ENCODE peak calls at places on chromosome 16, in seven cellular contexts. One of them, this sample, is unnamed. For H3K4me1 and H3K9me3, the result is how much of the 10 kb centered on the place peaks cover.

GRCh38 chr16:4496305-4496704 is 20.1 kb downstream of the HMOX2 start:
- DNase-seq in uterus: no peak
- DNase-seq in NT2/D1: no peak
- DNase-seq in endodermal cell: no peak
- DNase-seq in H1: no peak
- DNase-seq in heart left ventricle: no peak
- DNase-seq in naive thymus-derived CD4-positive, alpha-beta T cell: no peak
- DNase-seq in this sample: no peak

GRCh38 chr16:86985656-86986030 is 331.5 kb downstream of the C16orf95 start:
- DNase-seq in NT2/D1: no peak
- DNase-seq in uterus: no peak
- DNase-seq in naive thymus-derived CD4-positive, alpha-beta T cell: no peak
- DNase-seq in H1: no peak
- DNase-seq in endodermal cell: no peak
- DNase-seq in heart left ventricle: no peak
- DNase-seq in this sample: no peak

GRCh38 chr16:12067714-12068401 is 91.3 kb downstream of the SNX29 start:
- DNase-seq in heart left ventricle: no peak
- DNase-seq in NT2/D1: peak
- DNase-seq in endodermal cell: peak
- DNase-seq in uterus: peak
- DNase-seq in H1: peak
- DNase-seq in naive thymus-derived CD4-positive, alpha-beta T cell: peak
- DNase-seq in this sample: peak

GRCh38 chr16:27174798-27175197 is 28.5 kb upstream of the KDM8 start:
- DNase-seq in H1: no peak
- DNase-seq in naive thymus-derived CD4-positive, alpha-beta T cell: no peak
- DNase-seq in NT2/D1: no peak
- DNase-seq in endodermal cell: no peak
- DNase-seq in uterus: no peak
- DNase-seq in heart left ventricle: no peak
- DNase-seq in this sample: no peak

GRCh38 chr16:82633964-82634600 is 7.3 kb downstream of the CDH13 start:
- DNase-seq in H1: no peak
- DNase-seq in uterus: no peak
- DNase-seq in endodermal cell: peak
- DNase-seq in NT2/D1: no peak
- DNase-seq in naive thymus-derived CD4-positive, alpha-beta T cell: no peak
- DNase-seq in heart left ventricle: peak
- DNase-seq in this sample: peak

GRCh38 chr16:88762941-88763340 is 22.1 kb downstream of the PIEZO1 start:
- DNase-seq in heart left ventricle: no peak
- DNase-seq in endodermal cell: no peak
- DNase-seq in NT2/D1: no peak
- DNase-seq in uterus: no peak
- DNase-seq in naive thymus-derived CD4-positive, alpha-beta T cell: no peak
- DNase-seq in H1: no peak
- DNase-seq in this sample: no peak

GRCh38 chr16:11107781-11108465 is 148.1 kb downstream of the SOCS1 start:
- DNase-seq in naive thymus-derived CD4-positive, alpha-beta T cell: no peak
- DNase-seq in endodermal cell: no peak
- DNase-seq in H1: no peak
- DNase-seq in NT2/D1: no peak
- DNase-seq in heart left ventricle: no peak
- DNase-seq in uterus: no peak
- DNase-seq in this sample: no peak

GRCh38 chr16:49826515-49826914 is 29.4 kb downstream of the ZNF423 start:
- DNase-seq in uterus: no peak
- DNase-seq in heart left ventricle: no peak
- DNase-seq in naive thymus-derived CD4-positive, alpha-beta T cell: no peak
- DNase-seq in NT2/D1: no peak
- DNase-seq in H1: no peak
- DNase-seq in endodermal cell: no peak
- DNase-seq in this sample: no peak

GRCh38 chr16:27241658-27242057 is 26.9 kb downstream of the NSMCE1 start:
- DNase-seq in NT2/D1: no peak
- DNase-seq in naive thymus-derived CD4-positive, alpha-beta T cell: no peak
- DNase-seq in uterus: peak
- DNase-seq in heart left ventricle: no peak
- DNase-seq in endodermal cell: no peak
- DNase-seq in H1: no peak
- DNase-seq in this sample: no peak

GRCh38 chr16:11722468-11722808 is 20.2 kb downstream of the TXNDC11 start:
- DNase-seq in heart left ventricle: no peak
- DNase-seq in NT2/D1: no peak
- DNase-seq in uterus: no peak
- DNase-seq in naive thymus-derived CD4-positive, alpha-beta T cell: no peak
- DNase-seq in endodermal cell: no peak
- DNase-seq in H1: no peak
- DNase-seq in this sample: no peak

GRCh38 chr16:10868562-10869469 is 8.2 kb upstream of the CIITA start:
- DNase-seq in heart left ventricle: peak
- DNase-seq in uterus: peak
- DNase-seq in naive thymus-derived CD4-positive, alpha-beta T cell: no peak
- DNase-seq in H1: no peak
- DNase-seq in NT2/D1: no peak
- DNase-seq in endodermal cell: no peak
- DNase-seq in this sample: no peak

GRCh38 chr16:70586731-70587130 is 59.6 kb upstream of the IL34 start:
- DNase-seq in uterus: no peak
- DNase-seq in H1: no peak
- DNase-seq in heart left ventricle: no peak
- DNase-seq in endodermal cell: no peak
- DNase-seq in naive thymus-derived CD4-positive, alpha-beta T cell: no peak
- DNase-seq in NT2/D1: no peak
- DNase-seq in this sample: no peak

GRCh38 chr16:89174877-89175276 is 3.3 kb downstream of the CDH15 start:
- DNase-seq in H1: peak
- DNase-seq in naive thymus-derived CD4-positive, alpha-beta T cell: no peak
- DNase-seq in uterus: no peak
- DNase-seq in NT2/D1: no peak
- DNase-seq in heart left ventricle: no peak
- DNase-seq in endodermal cell: no peak
- DNase-seq in this sample: no peak

GRCh38 chr16:52497067-52497816 is 49.7 kb downstream of the TOX3 start:
- DNase-seq in NT2/D1: no peak
- DNase-seq in endodermal cell: no peak
- DNase-seq in uterus: no peak
- DNase-seq in H1: no peak
- DNase-seq in heart left ventricle: no peak
- DNase-seq in naive thymus-derived CD4-positive, alpha-beta T cell: no peak
- DNase-seq in this sample: peak

GRCh38 chr16:81658373-81658772 is 120.7 kb upstream of the PLCG2 start:
- DNase-seq in heart left ventricle: no peak
- DNase-seq in naive thymus-derived CD4-positive, alpha-beta T cell: no peak
- DNase-seq in uterus: no peak
- DNase-seq in NT2/D1: no peak
- DNase-seq in endodermal cell: no peak
- DNase-seq in H1: no peak
- DNase-seq in this sample: no peak

GRCh38 chr16:3157229-3158013 is 22.6 kb downstream of the ZNF213 start:
- DNase-seq in uterus: peak
- DNase-seq in heart left ventricle: peak
- DNase-seq in endodermal cell: peak
- DNase-seq in naive thymus-derived CD4-positive, alpha-beta T cell: peak
- DNase-seq in NT2/D1: peak
- DNase-seq in H1: peak
- DNase-seq in this sample: peak

GRCh38 chr16:12337776-12338655 is 361.5 kb downstream of the SNX29 start:
- DNase-seq in uterus: no peak
- DNase-seq in heart left ventricle: no peak
- DNase-seq in H1: no peak
- DNase-seq in naive thymus-derived CD4-positive, alpha-beta T cell: no peak
- DNase-seq in endodermal cell: no peak
- DNase-seq in NT2/D1: no peak
- DNase-seq in this sample: no peak

GRCh38 chr16:53896711-53897110 is 192.8 kb downstream of the FTO start:
- DNase-seq in uterus: no peak
- DNase-seq in H1: no peak
- DNase-seq in naive thymus-derived CD4-positive, alpha-beta T cell: no peak
- DNase-seq in NT2/D1: no peak
- DNase-seq in heart left ventricle: no peak
- DNase-seq in endodermal cell: no peak
- DNase-seq in this sample: no peak

GRCh38 chr16:68776821-68777485 is 39.9 kb downstream of the CDH1 start:
- DNase-seq in naive thymus-derived CD4-positive, alpha-beta T cell: no peak
- DNase-seq in endodermal cell: no peak
- DNase-seq in NT2/D1: no peak
- DNase-seq in heart left ventricle: no peak
- DNase-seq in H1: no peak
- DNase-seq in uterus: no peak
- DNase-seq in this sample: no peak

GRCh38 chr16:11781773-11782172 is 15.3 kb downstream of the ZC3H7A start:
- DNase-seq in heart left ventricle: no peak
- DNase-seq in endodermal cell: no peak
- DNase-seq in naive thymus-derived CD4-positive, alpha-beta T cell: no peak
- DNase-seq in NT2/D1: no peak
- DNase-seq in H1: no peak
- DNase-seq in uterus: no peak
- DNase-seq in this sample: no peak

GRCh38 chr16:66486199-66486772 is 59.2 kb downstream of the BEAN1 start:
- DNase-seq in NT2/D1: no peak
- DNase-seq in endodermal cell: no peak
- DNase-seq in heart left ventricle: no peak
- DNase-seq in H1: no peak
- DNase-seq in naive thymus-derived CD4-positive, alpha-beta T cell: no peak
- DNase-seq in uterus: no peak
- DNase-seq in this sample: no peak

GRCh38 chr16:78325532-78325931 is 226.1 kb downstream of the WWOX start:
- DNase-seq in H1: no peak
- DNase-seq in naive thymus-derived CD4-positive, alpha-beta T cell: no peak
- DNase-seq in uterus: no peak
- DNase-seq in endodermal cell: no peak
- DNase-seq in heart left ventricle: no peak
- DNase-seq in NT2/D1: no peak
- DNase-seq in this sample: no peak

GRCh38 chr16:888901-889570 is 81.7 kb downstream of the LMF1 start:
- DNase-seq in endodermal cell: no peak
- DNase-seq in H1: no peak
- DNase-seq in uterus: no peak
- DNase-seq in naive thymus-derived CD4-positive, alpha-beta T cell: no peak
- DNase-seq in NT2/D1: no peak
- DNase-seq in heart left ventricle: peak
- DNase-seq in this sample: no peak

GRCh38 chr16:17470002-17470870 is 524 bp downstream of the XYLT1 start:
- DNase-seq in H1: peak
- DNase-seq in naive thymus-derived CD4-positive, alpha-beta T cell: peak
- DNase-seq in heart left ventricle: no peak
- DNase-seq in NT2/D1: no peak
- DNase-seq in endodermal cell: peak
- DNase-seq in uterus: peak
- DNase-seq in this sample: no peak

DNA sequence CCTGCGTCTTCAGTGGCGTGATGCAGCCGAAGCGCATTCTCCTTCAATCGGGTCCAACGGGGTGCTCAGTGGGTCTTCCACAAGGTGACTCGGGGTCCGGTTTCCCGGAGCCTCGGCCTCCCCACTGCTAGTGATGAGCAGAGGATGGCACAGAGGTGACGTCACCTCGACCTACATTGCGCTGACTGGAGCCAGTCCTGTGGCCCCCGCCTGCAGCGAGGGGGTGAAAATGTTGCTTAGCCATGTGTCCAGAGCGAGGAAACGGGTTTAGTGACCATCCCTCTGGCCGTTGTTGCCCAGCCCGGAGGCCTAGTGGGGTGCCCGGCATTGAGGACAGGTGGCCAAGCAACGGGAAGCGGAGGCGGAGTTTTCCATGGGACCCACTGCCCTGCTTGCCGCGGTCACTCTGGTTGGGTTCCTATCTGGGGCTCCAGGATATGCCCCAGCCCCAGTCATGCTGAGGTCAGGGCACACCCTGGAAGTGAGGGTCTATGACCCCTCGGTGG is 190.6 kb upstream of the CIBAR2 start:
- DNase-seq in heart left ventricle: no peak
- DNase-seq in H1: no peak
- DNase-seq in endodermal cell: no peak
- DNase-seq in NT2/D1: no peak
- DNase-seq in naive thymus-derived CD4-positive, alpha-beta T cell: no peak
- DNase-seq in uterus: no peak
- DNase-seq in this sample: no peak
- H3K4me3 ChIP-seq in heart left ventricle: no peak
- H3K4me3 ChIP-seq in H1: no peak
- H3K4me3 ChIP-seq in endodermal cell: peak
- H3K4me3 ChIP-seq in NT2/D1: no peak
- H3K4me3 ChIP-seq in naive thymus-derived CD4-positive, alpha-beta T cell: peak
- H3K4me3 ChIP-seq in uterus: no peak
- H3K4me3 ChIP-seq in this sample: peak

GRCh38 chr16:57624806-57625500 is 3.5 kb upstream of the ADGRG1 start:
- DNase-seq in endodermal cell: no peak
- DNase-seq in naive thymus-derived CD4-positive, alpha-beta T cell: no peak
- DNase-seq in NT2/D1: no peak
- DNase-seq in H1: no peak
- DNase-seq in uterus: no peak
- DNase-seq in heart left ventricle: no peak
- DNase-seq in this sample: no peak
- H3K4me1 ChIP-seq in endodermal cell: under half
- H3K4me1 ChIP-seq in naive thymus-derived CD4-positive, alpha-beta T cell: under half
- H3K4me1 ChIP-seq in NT2/D1: half or more
- H3K4me1 ChIP-seq in H1: under half
- H3K4me1 ChIP-seq in uterus: under half
- H3K4me1 ChIP-seq in heart left ventricle: under half
- H3K4me1 ChIP-seq in this sample: under half

GRCh38 chr16:31879937-31880321 is 6.3 kb downstream of the ZNF267 start:
- DNase-seq in endodermal cell: no peak
- DNase-seq in heart left ventricle: no peak
- DNase-seq in H1: no peak
- DNase-seq in uterus: no peak
- DNase-seq in naive thymus-derived CD4-positive, alpha-beta T cell: no peak
- DNase-seq in NT2/D1: no peak
- DNase-seq in this sample: no peak
- H3K9me3 ChIP-seq in endodermal cell: under half
- H3K9me3 ChIP-seq in heart left ventricle: under half
- H3K9me3 ChIP-seq in H1: under half
- H3K9me3 ChIP-seq in uterus: under half
- H3K9me3 ChIP-seq in naive thymus-derived CD4-positive, alpha-beta T cell: under half
- H3K9me3 ChIP-seq in NT2/D1: under half
- H3K9me3 ChIP-seq in this sample: under half

DNA sequence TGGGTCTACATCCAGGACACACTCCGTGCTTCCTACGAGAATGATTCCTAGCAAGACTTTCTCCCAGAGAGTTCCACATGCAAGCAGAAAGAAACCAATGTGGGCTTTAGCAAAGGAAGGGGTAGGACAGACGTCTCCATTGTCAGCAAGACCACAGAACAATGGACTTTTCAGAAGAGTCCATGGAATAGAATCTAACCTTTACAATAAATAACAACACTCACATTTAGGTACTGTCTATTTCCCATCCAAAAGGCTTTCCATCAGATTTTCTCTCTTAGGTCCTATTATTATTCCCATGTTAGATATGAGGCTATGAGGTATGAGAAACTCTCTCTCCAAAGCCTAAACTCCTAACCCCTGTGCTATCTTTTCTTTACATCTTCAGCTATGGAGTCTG is 360.9 kb downstream of the GRIN2A start:
- DNase-seq in endodermal cell: no peak
- DNase-seq in NT2/D1: no peak
- DNase-seq in naive thymus-derived CD4-positive, alpha-beta T cell: no peak
- DNase-seq in H1: no peak
- DNase-seq in uterus: no peak
- DNase-seq in heart left ventricle: no peak
- DNase-seq in this sample: no peak
- H3K4me3 ChIP-seq in endodermal cell: no peak
- H3K4me3 ChIP-seq in NT2/D1: no peak
- H3K4me3 ChIP-seq in naive thymus-derived CD4-positive, alpha-beta T cell: no peak
- H3K4me3 ChIP-seq in H1: no peak
- H3K4me3 ChIP-seq in uterus: no peak
- H3K4me3 ChIP-seq in heart left ventricle: no peak
- H3K4me3 ChIP-seq in this sample: no peak

GRCh38 chr16:48373258-48374050 is 11.8 kb downstream of the SIAH1 start:
- DNase-seq in NT2/D1: no peak
- DNase-seq in H1: no peak
- DNase-seq in uterus: no peak
- DNase-seq in naive thymus-derived CD4-positive, alpha-beta T cell: no peak
- DNase-seq in heart left ventricle: no peak
- DNase-seq in endodermal cell: no peak
- DNase-seq in this sample: no peak
- H3K4me1 ChIP-seq in NT2/D1: under half
- H3K4me1 ChIP-seq in H1: under half
- H3K4me1 ChIP-seq in uterus: under half
- H3K4me1 ChIP-seq in naive thymus-derived CD4-positive, alpha-beta T cell: under half
- H3K4me1 ChIP-seq in heart left ventricle: half or more
- H3K4me1 ChIP-seq in endodermal cell: under half
- H3K4me1 ChIP-seq in this sample: under half

This sample was measured in HAP-1.